ENCODE peak calls at places on chromosome 17, in eight cellular contexts. One of them, this sample, is unnamed.

GRCh38 chr17:43388198-43389021 is 10.4 kb upstream of the ARL4D start:
- DNase-seq in thoracic aorta: peak; percentile 86
- DNase-seq in central memory CD8-positive, alpha-beta T cell: peak; percentile 90
- DNase-seq in immature natural killer cell: peak; percentile 92
- DNase-seq in activated T-cell treated with anti-CD3 and anti-CD28 coated beads for 24 hours: peak; percentile 84
- DNase-seq in lower leg skin: peak; percentile 95
- DNase-seq in anterior cingulate cortex: peak; percentile 91
- DNase-seq in left kidney: peak; percentile 97
- DNase-seq in this sample: peak; percentile 97

GRCh38 chr17:6162216-6162615 is 92.0 kb downstream of the WSCD1 start:
- DNase-seq in thoracic aorta: no peak
- DNase-seq in central memory CD8-positive, alpha-beta T cell: no peak
- DNase-seq in immature natural killer cell: no peak
- DNase-seq in activated T-cell treated with anti-CD3 and anti-CD28 coated beads for 24 hours: no peak
- DNase-seq in lower leg skin: no peak
- DNase-seq in anterior cingulate cortex: no peak
- DNase-seq in left kidney: peak; percentile 50
- DNase-seq in this sample: peak; percentile 4

GRCh38 chr17:40717776-40718175 is 14.2 kb upstream of the KRT24 start:
- DNase-seq in thoracic aorta: no peak
- DNase-seq in central memory CD8-positive, alpha-beta T cell: no peak
- DNase-seq in immature natural killer cell: no peak
- DNase-seq in activated T-cell treated with anti-CD3 and anti-CD28 coated beads for 24 hours: no peak
- DNase-seq in lower leg skin: no peak
- DNase-seq in anterior cingulate cortex: no peak
- DNase-seq in left kidney: no peak
- DNase-seq in this sample: no peak

GRCh38 chr17:61531223-61531622 is 59.8 kb downstream of the NACA2 start:
- DNase-seq in thoracic aorta: no peak
- DNase-seq in central memory CD8-positive, alpha-beta T cell: no peak
- DNase-seq in immature natural killer cell: no peak
- DNase-seq in activated T-cell treated with anti-CD3 and anti-CD28 coated beads for 24 hours: no peak
- DNase-seq in lower leg skin: no peak
- DNase-seq in anterior cingulate cortex: no peak
- DNase-seq in left kidney: no peak
- DNase-seq in this sample: no peak

GRCh38 chr17:19705771-19706770 is 10.3 kb downstream of the SLC47A2 start:
- DNase-seq in thoracic aorta: no peak
- DNase-seq in central memory CD8-positive, alpha-beta T cell: no peak
- DNase-seq in immature natural killer cell: no peak
- DNase-seq in activated T-cell treated with anti-CD3 and anti-CD28 coated beads for 24 hours: no peak
- DNase-seq in lower leg skin: no peak
- DNase-seq in anterior cingulate cortex: no peak
- DNase-seq in left kidney: peak; percentile 58
- DNase-seq in this sample: peak; percentile 35

GRCh38 chr17:64773386-64773835 is 111.3 kb upstream of the SMURF2 start:
- DNase-seq in thoracic aorta: no peak
- DNase-seq in central memory CD8-positive, alpha-beta T cell: no peak
- DNase-seq in immature natural killer cell: no peak
- DNase-seq in activated T-cell treated with anti-CD3 and anti-CD28 coated beads for 24 hours: no peak
- DNase-seq in lower leg skin: no peak
- DNase-seq in anterior cingulate cortex: no peak
- DNase-seq in left kidney: no peak
- DNase-seq in this sample: no peak

GRCh38 chr17:4557626-4558310 is 2.6 kb upstream of the MYBBP1A start:
- DNase-seq in thoracic aorta: no peak
- DNase-seq in central memory CD8-positive, alpha-beta T cell: no peak
- DNase-seq in immature natural killer cell: no peak
- DNase-seq in activated T-cell treated with anti-CD3 and anti-CD28 coated beads for 24 hours: no peak
- DNase-seq in lower leg skin: no peak
- DNase-seq in anterior cingulate cortex: no peak
- DNase-seq in left kidney: no peak
- DNase-seq in this sample: no peak

GRCh38 chr17:36824678-36825091 is 112.6 kb upstream of the LHX1 start:
- DNase-seq in thoracic aorta: no peak
- DNase-seq in central memory CD8-positive, alpha-beta T cell: no peak
- DNase-seq in immature natural killer cell: no peak
- DNase-seq in activated T-cell treated with anti-CD3 and anti-CD28 coated beads for 24 hours: no peak
- DNase-seq in lower leg skin: no peak
- DNase-seq in anterior cingulate cortex: no peak
- DNase-seq in left kidney: no peak
- DNase-seq in this sample: no peak

GRCh38 chr17:12242390-12242954 is 221.8 kb downstream of the MAP2K4 start:
- DNase-seq in thoracic aorta: no peak
- DNase-seq in central memory CD8-positive, alpha-beta T cell: no peak
- DNase-seq in immature natural killer cell: no peak
- DNase-seq in activated T-cell treated with anti-CD3 and anti-CD28 coated beads for 24 hours: no peak
- DNase-seq in lower leg skin: no peak
- DNase-seq in anterior cingulate cortex: no peak
- DNase-seq in left kidney: no peak
- DNase-seq in this sample: no peak

GRCh38 chr17:41925991-41926590 is 4.3 kb upstream of the ODAD4 start:
- DNase-seq in thoracic aorta: no peak
- DNase-seq in central memory CD8-positive, alpha-beta T cell: no peak
- DNase-seq in immature natural killer cell: no peak
- DNase-seq in activated T-cell treated with anti-CD3 and anti-CD28 coated beads for 24 hours: no peak
- DNase-seq in lower leg skin: no peak
- DNase-seq in anterior cingulate cortex: no peak
- DNase-seq in left kidney: no peak
- DNase-seq in this sample: no peak

GRCh38 chr17:83202002-83203000 is 122.9 kb downstream of the METRNL start:
- DNase-seq in thoracic aorta: peak; percentile 1
- DNase-seq in central memory CD8-positive, alpha-beta T cell: peak; percentile 9
- DNase-seq in immature natural killer cell: no peak
- DNase-seq in activated T-cell treated with anti-CD3 and anti-CD28 coated beads for 24 hours: no peak
- DNase-seq in lower leg skin: peak; percentile 13
- DNase-seq in anterior cingulate cortex: no peak
- DNase-seq in left kidney: peak; percentile 72
- DNase-seq in this sample: no peak

GRCh38 chr17:66567234-66568170 is 265.1 kb downstream of the PRKCA start:
- DNase-seq in thoracic aorta: peak; percentile 24
- DNase-seq in central memory CD8-positive, alpha-beta T cell: peak; percentile 52
- DNase-seq in immature natural killer cell: peak; percentile 58
- DNase-seq in activated T-cell treated with anti-CD3 and anti-CD28 coated beads for 24 hours: peak; percentile 70
- DNase-seq in lower leg skin: peak; percentile 70
- DNase-seq in anterior cingulate cortex: peak; percentile 79
- DNase-seq in left kidney: peak; percentile 85
- DNase-seq in this sample: peak; percentile 79

GRCh38 chr17:77634710-77635109 is 323.8 kb upstream of the TNRC6C start:
- DNase-seq in thoracic aorta: no peak
- DNase-seq in central memory CD8-positive, alpha-beta T cell: no peak
- DNase-seq in immature natural killer cell: no peak
- DNase-seq in activated T-cell treated with anti-CD3 and anti-CD28 coated beads for 24 hours: peak; percentile 30
- DNase-seq in lower leg skin: no peak
- DNase-seq in anterior cingulate cortex: no peak
- DNase-seq in left kidney: no peak
- DNase-seq in this sample: no peak

GRCh38 chr17:2344528-2344927 is 7.2 kb downstream of the SGSM2 start:
- DNase-seq in thoracic aorta: no peak
- DNase-seq in central memory CD8-positive, alpha-beta T cell: no peak
- DNase-seq in immature natural killer cell: no peak
- DNase-seq in activated T-cell treated with anti-CD3 and anti-CD28 coated beads for 24 hours: no peak
- DNase-seq in lower leg skin: no peak
- DNase-seq in anterior cingulate cortex: no peak
- DNase-seq in left kidney: no peak
- DNase-seq in this sample: no peak

GRCh38 chr17:65023791-65024190 is 32.7 kb downstream of the GNA13 start:
- DNase-seq in thoracic aorta: no peak
- DNase-seq in central memory CD8-positive, alpha-beta T cell: no peak
- DNase-seq in immature natural killer cell: no peak
- DNase-seq in activated T-cell treated with anti-CD3 and anti-CD28 coated beads for 24 hours: no peak
- DNase-seq in lower leg skin: no peak
- DNase-seq in anterior cingulate cortex: no peak
- DNase-seq in left kidney: no peak
- DNase-seq in this sample: no peak

GRCh38 chr17:35554668-35555067 is 6.0 kb downstream of the SLFN14 start:
- DNase-seq in thoracic aorta: no peak
- DNase-seq in central memory CD8-positive, alpha-beta T cell: no peak
- DNase-seq in immature natural killer cell: no peak
- DNase-seq in activated T-cell treated with anti-CD3 and anti-CD28 coated beads for 24 hours: no peak
- DNase-seq in lower leg skin: no peak
- DNase-seq in anterior cingulate cortex: no peak
- DNase-seq in left kidney: no peak
- DNase-seq in this sample: no peak

GRCh38 chr17:80860101-80860671 is 131.5 kb upstream of the CHMP6 start:
- DNase-seq in thoracic aorta: no peak
- DNase-seq in central memory CD8-positive, alpha-beta T cell: no peak
- DNase-seq in immature natural killer cell: no peak
- DNase-seq in activated T-cell treated with anti-CD3 and anti-CD28 coated beads for 24 hours: no peak
- DNase-seq in lower leg skin: no peak
- DNase-seq in anterior cingulate cortex: no peak
- DNase-seq in left kidney: no peak
- DNase-seq in this sample: no peak

GRCh38 chr17:6478486-6478885 is 34.2 kb downstream of the PIMREG start:
- DNase-seq in thoracic aorta: no peak
- DNase-seq in central memory CD8-positive, alpha-beta T cell: no peak
- DNase-seq in immature natural killer cell: no peak
- DNase-seq in activated T-cell treated with anti-CD3 and anti-CD28 coated beads for 24 hours: no peak
- DNase-seq in lower leg skin: no peak
- DNase-seq in anterior cingulate cortex: no peak
- DNase-seq in left kidney: no peak
- DNase-seq in this sample: no peak

GRCh38 chr17:51371732-51372151 is 111.4 kb downstream of the UTP18 start:
- DNase-seq in thoracic aorta: no peak
- DNase-seq in central memory CD8-positive, alpha-beta T cell: no peak
- DNase-seq in immature natural killer cell: no peak
- DNase-seq in activated T-cell treated with anti-CD3 and anti-CD28 coated beads for 24 hours: peak; percentile 36
- DNase-seq in lower leg skin: no peak
- DNase-seq in anterior cingulate cortex: peak; percentile 89
- DNase-seq in left kidney: peak; percentile 88
- DNase-seq in this sample: peak; percentile 88

GRCh38 chr17:42284566-42284965 is 3.7 kb upstream of the STAT5A start:
- DNase-seq in thoracic aorta: no peak
- DNase-seq in central memory CD8-positive, alpha-beta T cell: no peak
- DNase-seq in immature natural killer cell: no peak
- DNase-seq in activated T-cell treated with anti-CD3 and anti-CD28 coated beads for 24 hours: no peak
- DNase-seq in lower leg skin: no peak
- DNase-seq in anterior cingulate cortex: no peak
- DNase-seq in left kidney: no peak
- DNase-seq in this sample: no peak

GRCh38 chr17:77375917-77376651 is 235.3 kb downstream of the SEC14L1 start:
- DNase-seq in thoracic aorta: no peak
- DNase-seq in central memory CD8-positive, alpha-beta T cell: peak; percentile 60
- DNase-seq in immature natural killer cell: peak; percentile 72
- DNase-seq in activated T-cell treated with anti-CD3 and anti-CD28 coated beads for 24 hours: peak; percentile 70
- DNase-seq in lower leg skin: no peak
- DNase-seq in anterior cingulate cortex: no peak
- DNase-seq in left kidney: peak; percentile 93
- DNase-seq in this sample: peak; percentile 41

GRCh38 chr17:29653995-29654714 is 31.4 kb upstream of the CORO6 start:
- DNase-seq in thoracic aorta: no peak
- DNase-seq in central memory CD8-positive, alpha-beta T cell: no peak
- DNase-seq in immature natural killer cell: no peak
- DNase-seq in activated T-cell treated with anti-CD3 and anti-CD28 coated beads for 24 hours: no peak
- DNase-seq in lower leg skin: no peak
- DNase-seq in anterior cingulate cortex: no peak
- DNase-seq in left kidney: no peak
- DNase-seq in this sample: no peak

GRCh38 chr17:3770471-3770870 is 30.5 kb downstream of the ITGAE start:
- DNase-seq in thoracic aorta: no peak
- DNase-seq in central memory CD8-positive, alpha-beta T cell: peak; percentile 76
- DNase-seq in immature natural killer cell: peak; percentile 83
- DNase-seq in activated T-cell treated with anti-CD3 and anti-CD28 coated beads for 24 hours: no peak
- DNase-seq in lower leg skin: no peak
- DNase-seq in anterior cingulate cortex: no peak
- DNase-seq in left kidney: no peak
- DNase-seq in this sample: no peak

GRCh38 chr17:32104158-32104557 is 38.1 kb upstream of the RHOT1 start:
- DNase-seq in thoracic aorta: no peak
- DNase-seq in central memory CD8-positive, alpha-beta T cell: no peak
- DNase-seq in immature natural killer cell: no peak
- DNase-seq in activated T-cell treated with anti-CD3 and anti-CD28 coated beads for 24 hours: no peak
- DNase-seq in lower leg skin: no peak
- DNase-seq in anterior cingulate cortex: no peak
- DNase-seq in left kidney: no peak
- DNase-seq in this sample: no peak

GRCh38 chr17:77440571-77440981 is 299.8 kb downstream of the SEC14L1 start:
- DNase-seq in thoracic aorta: no peak
- DNase-seq in central memory CD8-positive, alpha-beta T cell: no peak
- DNase-seq in immature natural killer cell: no peak
- DNase-seq in activated T-cell treated with anti-CD3 and anti-CD28 coated beads for 24 hours: no peak
- DNase-seq in lower leg skin: no peak
- DNase-seq in anterior cingulate cortex: no peak
- DNase-seq in left kidney: no peak
- DNase-seq in this sample: no peak

GRCh38 chr17:79950306-79950705 is 85.4 kb downstream of the TBC1D16 start:
- DNase-seq in thoracic aorta: no peak
- DNase-seq in central memory CD8-positive, alpha-beta T cell: no peak
- DNase-seq in immature natural killer cell: no peak
- DNase-seq in activated T-cell treated with anti-CD3 and anti-CD28 coated beads for 24 hours: no peak
- DNase-seq in lower leg skin: no peak
- DNase-seq in anterior cingulate cortex: no peak
- DNase-seq in left kidney: peak; percentile 24
- DNase-seq in this sample: no peak